ENCODE peak calls at places on chromosomes 5 and 9, in ten cellular contexts. W is astrocyte of the spinal cord; M is colonic mucosa; J is NCI-H446; V is activated B cell treated with CpG ODN at 0.5 μM for 24 hours; Y is Right ventricle myocardium superior; C is mucosa of gallbladder; G is cardiac fibroblast; S is CD8-positive, alpha-beta T cell; X is iPS-NIHi11. O is an unnamed sample.

GRCh38 chr5:10364186-10364689 is 10.7 kb downstream of the MARCHF6 start:
- DNase-seq in W (no peak), M (no peak), J (no peak), V (no peak), Y (no peak), C (no peak), G (no peak), S (no peak), X (no peak), O (no peak)

GRCh38 chr5:141968914-141969608 is at the start of gene RNF14:
- DNase-seq in W (peak; percentile 95), M (peak; percentile 95), J (peak; percentile 79), V (peak; percentile 93), Y (peak; percentile 97), C (peak; percentile 94), G (peak; percentile 94), S (peak; percentile 96), X (peak; percentile 96), O (peak; percentile 98)

GRCh38 chr9:131417264-131418142 is 23.6 kb downstream of the PRRC2B start:
- DNase-seq in W (no peak), M (no peak), J (no peak), V (no peak), Y (no peak), C (no peak), G (no peak), S (no peak), X (no peak), O (no peak)

GRCh38 chr5:146313027-146313426 is 25.6 kb upstream of the POU4F3 start:
- DNase-seq in W (no peak), M (no peak), J (no peak), V (no peak), Y (no peak), C (no peak), G (no peak), S (no peak), X (no peak), O (no peak)

GRCh38 chr9:71146511-71146910 is 25.1 kb upstream of the TRPM3 start:
- DNase-seq in W (no peak), M (no peak), J (no peak), V (no peak), Y (no peak), C (no peak), G (no peak), S (no peak), X (no peak), O (no peak)

GRCh38 chr5:172587061-172587405 is 54.0 kb upstream of the NEURL1B start:
- DNase-seq in W (no peak), M (no peak), J (no peak), V (no peak), Y (no peak), C (no peak), G (no peak), S (no peak), X (no peak), O (no peak)

GRCh38 chr5:91133183-91133582 is 249.9 kb downstream of the ARRDC3 start:
- DNase-seq in W (no peak), M (no peak), J (no peak), V (no peak), Y (no peak), C (no peak), G (no peak), S (no peak), X (no peak), O (no peak)

GRCh38 chr5:146291421-146292074 is 47.1 kb upstream of the POU4F3 start:
- DNase-seq in W (peak; percentile 51), M (no peak), J (peak; percentile 30), V (no peak), Y (no peak), C (no peak), G (peak; percentile 71), S (no peak), X (peak; percentile 69), O (no peak)

GRCh38 chr5:116947691-116948528 is 373.3 kb upstream of the SEMA6A start:
- DNase-seq in W (peak; percentile 30), M (peak; percentile 77), J (no peak), V (peak; percentile 31), Y (peak; percentile 71), C (peak; percentile 76), G (peak; percentile 35), S (peak; percentile 49), X (peak; percentile 72), O (peak; percentile 38)

GRCh38 chr5:33957789-33958575 is 21.8 kb downstream of the RXFP3 start:
- DNase-seq in W (no peak), M (no peak), J (no peak), V (no peak), Y (no peak), C (no peak), G (no peak), S (no peak), X (no peak), O (no peak)

GRCh38 chr9:136326061-136326776 is 1.1 kb upstream of the GPSM1 start:
- DNase-seq in W (peak; percentile 88), M (no peak), J (no peak), V (no peak), Y (no peak), C (no peak), G (peak; percentile 23), S (no peak), X (peak; percentile 72), O (peak; percentile 30)

GRCh38 chr9:106945727-106946690 is 83.0 kb downstream of the ZNF462 start:
- DNase-seq in W (peak; percentile 91), M (no peak), J (no peak), V (no peak), Y (no peak), C (no peak), G (peak; percentile 94), S (no peak), X (no peak), O (no peak)